ENCODE peak calls at places on chromosomes 3 and 15, in five cellular contexts. R is endodermal cell, A is uterus, N is lower lobe of right lung, W is pancreas. L is an unnamed sample. For H3K27me3, the result is how much of the 10 kb centered on the place peaks cover.

GRCh38 chr3:12405432-12406272 is 78.6 kb upstream of the TSEN2 start:
- DNase-seq in W (peak), N (peak), R (peak), A (peak), L (peak)

GRCh38 chr3:112531358-112531781 is 30.4 kb downstream of the ATG3 start:
- DNase-seq in N (no peak), A (no peak), R (no peak), W (no peak), L (no peak)

GRCh38 chr3:136676009-136676408 is 76.2 kb downstream of the STAG1 start:
- DNase-seq in A (no peak), R (no peak), W (no peak), N (no peak), L (no peak)

GRCh38 chr3:13299531-13300155 is 120.5 kb downstream of the NUP210 start:
- DNase-seq in R (no peak), W (no peak), N (peak), A (no peak), L (peak)

GRCh38 chr15:58405865-58406264 is 25.9 kb upstream of the LIPC start:
- DNase-seq in W (no peak), A (no peak), R (no peak), N (no peak), L (no peak)

GRCh38 chr3:171711461-171711860 is 98.8 kb downstream of the PLD1 start:
- DNase-seq in W (no peak), R (no peak), A (no peak), N (no peak), L (no peak)

GRCh38 chr3:183560607-183561006 is 5.1 kb upstream of the KLHL6 start:
- DNase-seq in W (no peak), A (no peak), N (no peak), R (peak), L (no peak)

GRCh38 chr3:117277816-117278215 is 568.2 kb downstream of the TUSC7 start:
- DNase-seq in W (no peak), R (no peak), A (no peak), N (no peak), L (no peak)

GRCh38 chr3:138675393-138675792 is 66.8 kb downstream of the FAIM start:
- DNase-seq in W (no peak), A (no peak), R (no peak), N (no peak), L (no peak)

GRCh38 chr3:71144525-71145253 is 438.8 kb downstream of the FOXP1 start:
- DNase-seq in A (no peak), N (no peak), R (no peak), W (no peak), L (no peak)

GRCh38 chr3:46393554-46394434 is 13.1 kb downstream of the CCR5AS start:
- DNase-seq in W (no peak), N (peak), A (no peak), R (peak), L (no peak)

GRCh38 chr15:62889141-62889661 is 153.3 kb upstream of the TPM1 start:
- DNase-seq in R (no peak), W (no peak), A (no peak), N (no peak), L (no peak)

GRCh38 chr15:76904461-76905012 is 603 bp downstream of the SCAPER start:
- DNase-seq in A (no peak), N (no peak), W (no peak), R (peak), L (no peak)

GRCh38 chr3:39423571-39423970 is 17.1 kb downstream of the RPSA start:
- DNase-seq in R (no peak), A (no peak), W (no peak), N (no peak), L (no peak)

GRCh38 chr15:52178765-52179164 is 12.4 kb downstream of the GNB5 start:
- DNase-seq in R (no peak), A (peak), W (no peak), N (no peak), L (no peak)

GRCh38 chr3:72041531-72041930 is 256.6 kb upstream of the PROK2 start:
- DNase-seq in W (no peak), A (peak), R (no peak), N (no peak), L (no peak)

GRCh38 chr3:79086514-79086913 is 681.3 kb downstream of the ROBO1 start:
- DNase-seq in A (no peak), N (no peak), R (peak), W (no peak), L (no peak)

GRCh38 chr3:171366043-171366442 is 94.2 kb downstream of the TNIK start:
- DNase-seq in W (no peak), A (no peak), R (no peak), N (no peak), L (no peak)

GRCh38 chr3:182562274-182562673 is 231.0 kb upstream of the ATP11B start:
- DNase-seq in A (no peak), N (no peak), W (no peak), R (no peak), L (no peak)

GRCh38 chr15:42385980-42386695 is 26.8 kb downstream of the CAPN3 start:
- DNase-seq in W (no peak), N (no peak), A (no peak), R (no peak), L (no peak)

GRCh38 chr3:175304437-175304836 is 445.3 kb downstream of the NAALADL2 start:
- DNase-seq in R (no peak), W (no peak), A (no peak), N (no peak), L (no peak)

GRCh38 chr15:75182187-75183131 is 19.2 kb upstream of the C15orf39 start:
- DNase-seq in N (no peak), W (no peak), R (peak), A (no peak), L (no peak)

GRCh38 chr3:171514466-171514865 is 54.3 kb upstream of the TNIK start:
- DNase-seq in N (no peak), A (no peak), W (no peak), R (no peak), L (no peak)

GRCh38 chr3:14461748-14462324 is 59.4 kb downstream of the SLC6A6 start:
- DNase-seq in W (no peak), R (peak), A (no peak), N (no peak), L (no peak)

GRCh38 chr15:72515591-72516389 is 41.7 kb downstream of the ARIH1 start:
- DNase-seq in R (no peak), A (no peak), W (no peak), N (no peak), L (no peak)

GRCh38 chr3:129123314-129124060 is 1.9 kb upstream of the RAB43 start:
- DNase-seq in R (peak), W (no peak), A (no peak), N (no peak), L (no peak)

GRCh38 chr3:57911588-57911987 is 96.6 kb upstream of the FLNB start:
- DNase-seq in A (no peak), N (no peak), R (no peak), W (no peak), L (no peak)

GRCh38 chr3:59540241-59540640 is 490.4 kb upstream of the CFAP20DC start:
- DNase-seq in N (no peak), A (no peak), R (no peak), W (no peak), L (no peak)

GRCh38 chr3:127997961-127998360 is 54.3 kb upstream of the SEC61A1 start:
- DNase-seq in N (no peak), A (no peak), W (no peak), R (no peak), L (no peak)

GRCh38 chr3:127998596-127998995 is 53.6 kb upstream of the SEC61A1 start:
- DNase-seq in A (no peak), W (no peak), N (no peak), R (no peak), L (no peak)

GRCh38 chr3:127999509-128000106 is 52.6 kb upstream of the SEC61A1 start:
- DNase-seq in A (no peak), W (no peak), R (no peak), N (no peak), L (no peak)

GRCh38 chr3:128004661-128005060 is 47.6 kb upstream of the SEC61A1 start:
- DNase-seq in W (no peak), R (no peak), A (no peak), N (no peak), L (no peak)

DNA sequence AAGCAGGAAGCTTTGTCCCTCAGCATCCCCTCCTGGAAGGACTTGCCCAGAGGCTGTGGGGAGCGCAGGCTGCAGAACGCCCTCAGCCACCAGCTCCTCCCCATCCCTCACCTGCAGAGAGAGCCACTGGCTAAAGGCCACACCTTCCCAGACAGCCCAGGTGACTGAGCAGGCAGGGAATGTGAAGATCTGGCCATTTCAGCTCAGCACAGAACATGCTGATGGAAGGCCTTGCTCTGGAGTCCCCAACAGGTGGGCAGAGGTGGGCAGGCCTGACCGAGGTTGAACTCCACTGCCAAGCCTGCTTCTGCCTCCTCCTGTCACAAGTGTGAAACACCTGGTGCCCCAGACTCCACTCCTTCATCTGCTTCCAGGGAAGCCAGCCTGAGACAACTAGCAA is 50.7 kb upstream of the SEC61A1 start:
- DNase-seq in A (no peak), R (peak), W (no peak), N (no peak), L (no peak)
- H3K4me3 ChIP-seq in A (no peak), R (no peak), W (no peak), N (no peak), L (no peak)

GRCh38 chr3:125107861-125108567 is 52.2 kb upstream of the HEG1 start:
- DNase-seq in R (no peak), W (no peak), A (no peak), N (no peak), L (no peak)
- H3K27me3 ChIP-seq in R (under half), W (under half), A (under half), N (under half), L (under half)

GRCh38 chr3:24522155-24522579 is 27.5 kb upstream of the THRB start:
- DNase-seq in W (no peak), A (no peak), N (no peak), R (peak), L (no peak)
- H3K4me3 ChIP-seq in W (peak), A (peak), N (peak), R (peak), L (peak)

DNA sequence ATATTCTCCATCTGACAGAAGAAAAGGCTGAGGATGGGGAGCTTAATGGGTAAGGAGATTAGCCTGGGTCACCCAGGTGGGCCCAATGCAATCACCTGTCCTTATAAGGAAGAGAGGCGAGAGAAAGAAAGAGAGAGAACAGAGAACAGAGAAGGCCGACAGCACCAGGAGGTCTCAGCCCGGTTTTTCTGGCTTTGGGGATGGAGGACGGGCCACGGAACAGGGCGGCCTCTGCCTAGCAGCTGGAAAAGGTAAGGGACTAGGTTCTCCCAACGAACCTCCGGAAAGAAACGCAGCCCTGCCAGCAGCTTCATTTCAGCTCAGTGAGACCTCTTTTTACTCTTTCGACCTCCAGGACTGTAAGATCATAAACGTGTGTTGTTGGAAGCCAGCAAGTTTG is 196.0 kb upstream of the LYSMD4 start:
- DNase-seq in N (no peak), R (peak), A (no peak), W (no peak), L (no peak)
- H3K27me3 ChIP-seq in N (under half), R (half or more), A (under half), W (under half), L (under half)

GRCh38 chr15:96889734-96890480 is 559.4 kb downstream of the NR2F2 start:
- DNase-seq in W (no peak), N (no peak), R (no peak), A (peak), L (no peak)
- H3K4me3 ChIP-seq in W (no peak), N (peak), R (no peak), A (peak), L (peak)

GRCh38 chr15:50773389-50773788 is 7.9 kb upstream of the SPPL2A start:
- DNase-seq in A (no peak), N (no peak), R (no peak), W (no peak), L (no peak)

GRCh38 chr15:50774450-50774849 is 8.9 kb upstream of the SPPL2A start:
- DNase-seq in A (no peak), R (no peak), N (no peak), W (no peak), L (no peak)

GRCh38 chr15:50778089-50778488 is 12.6 kb upstream of the SPPL2A start:
- DNase-seq in W (no peak), R (no peak), N (no peak), A (no peak), L (no peak)

DNA sequence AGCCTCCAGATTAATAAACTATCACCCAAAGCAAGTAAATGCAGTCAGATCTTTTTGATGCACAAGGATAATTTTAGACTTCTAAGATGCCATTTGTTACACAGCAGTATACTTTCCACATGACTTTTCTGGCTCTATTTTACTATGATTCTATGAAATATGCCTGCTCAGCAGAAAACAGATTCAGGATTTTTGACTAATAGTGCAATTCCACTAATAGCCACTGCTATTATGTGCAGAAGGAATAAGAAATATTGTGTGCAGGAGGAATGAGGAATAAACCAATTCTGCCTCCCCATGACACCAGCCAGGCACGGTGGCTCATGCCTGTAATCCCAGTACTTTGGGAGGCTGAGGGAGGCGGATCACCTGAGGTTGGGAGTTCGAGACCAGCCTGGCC is 11.5 kb upstream of the SPPL2A start:
- DNase-seq in R (no peak), N (no peak), W (no peak), A (no peak), L (no peak)
- H3K27me3 ChIP-seq in R (under half), N (under half), W (under half), A (under half), L (under half)